ENCODE peak calls at places on chromosomes 6 and 20, in four cellular contexts. E, Z, C and V are unnamed samples.

GRCh38 chr20:20181322-20181721 is 129.0 kb downstream of the CFAP61 start:
- DNase-seq in C (no peak), E (no peak), Z (no peak), V (no peak)

GRCh38 chr6:89970609-89971337 is 76.5 kb downstream of the GJA10 start:
- DNase-seq in E (no peak), C (peak), Z (peak), V (peak)

GRCh38 chr6:95576218-95576617 is 1.1 kb upstream of the MANEA start:
- DNase-seq in C (no peak), Z (no peak), E (no peak), V (no peak)

GRCh38 chr6:43203718-43204095 is 21.7 kb downstream of the CUL9 start:
- DNase-seq in Z (no peak), E (peak), C (no peak), V (no peak)

GRCh38 chr6:22081709-22082108 is 215.1 kb downstream of the PRL start:
- DNase-seq in C (no peak), E (no peak), Z (no peak), V (no peak)

GRCh38 chr6:138593100-138593877 is 94.0 kb upstream of the NHSL1 start:
- DNase-seq in E (no peak), Z (peak), C (peak), V (peak)

GRCh38 chr6:13615802-13616140 is 636 bp downstream of the NOL7 start:
- DNase-seq in Z (peak), E (no peak), C (peak), V (peak)

GRCh38 chr6:53910834-53911233 is 116.0 kb downstream of the LRRC1 start:
- DNase-seq in C (no peak), Z (no peak), E (no peak), V (no peak)

GRCh38 chr20:61886721-61887658 is 178.7 kb downstream of the TAF4 start:
- DNase-seq in C (peak), E (no peak), Z (no peak), V (peak)

GRCh38 chr6:78909391-78909790 is 42.0 kb downstream of the IRAK1BP1 start:
- DNase-seq in E (no peak), C (peak), Z (no peak), V (no peak)

GRCh38 chr20:23257848-23258746 is 92.5 kb upstream of the NXT1 start:
- DNase-seq in C (peak), E (no peak), Z (no peak), V (peak)

GRCh38 chr6:166586424-166587156 is at the start of gene RAMACL:
- DNase-seq in C (peak), E (no peak), Z (peak), V (no peak)

GRCh38 chr6:151627689-151628444 is 134.1 kb downstream of the CCDC170 start:
- DNase-seq in Z (no peak), E (no peak), C (peak), V (no peak)

GRCh38 chr20:56440346-56441007 is 27.9 kb upstream of the RTF2 start:
- DNase-seq in Z (no peak), C (no peak), E (no peak), V (no peak)

GRCh38 chr6:18025591-18025990 is 38.2 kb upstream of the KIF13A start:
- DNase-seq in E (no peak), C (no peak), Z (no peak), V (no peak)

GRCh38 chr6:129759851-129760595 is 50.0 kb upstream of the ARHGAP18 start:
- DNase-seq in E (no peak), Z (no peak), C (no peak), V (no peak)

GRCh38 chr6:43442935-43443334 is 12.4 kb downstream of the DLK2 start:
- DNase-seq in C (no peak), Z (no peak), E (no peak), V (no peak)

GRCh38 chr6:139407718-139408222 is 33.3 kb upstream of the CITED2 start:
- DNase-seq in C (peak), Z (no peak), E (no peak), V (no peak)

GRCh38 chr6:147905721-147906120 is 397.2 kb downstream of the SAMD5 start:
- DNase-seq in Z (no peak), C (peak), E (no peak), V (no peak)

GRCh38 chr6:128807577-128807976 is 75.4 kb upstream of the LAMA2 start:
- DNase-seq in E (no peak), C (peak), Z (no peak), V (no peak)

GRCh38 chr6:79334674-79335073 is 100.2 kb upstream of the HMGN3 start:
- DNase-seq in Z (no peak), C (no peak), E (no peak), V (no peak)

GRCh38 chr6:53437557-53438202 is 88.9 kb upstream of the ELOVL5 start:
- DNase-seq in E (no peak), C (peak), Z (no peak), V (peak)

GRCh38 chr6:170293881-170294755 is 3.2 kb upstream of the DLL1 start:
- DNase-seq in E (no peak), C (no peak), Z (no peak), V (no peak)

GRCh38 chr6:455006-455585 is 63.5 kb downstream of the IRF4 start:
- DNase-seq in C (no peak), E (no peak), Z (no peak), V (peak)

GRCh38 chr6:32860674-32861073 is 6.7 kb downstream of the PSMB9 start:
- DNase-seq in C (no peak), E (no peak), Z (no peak), V (no peak)

GRCh38 chr6:34386316-34387137 is 5.9 kb downstream of the NUDT3 start:
- DNase-seq in Z (no peak), E (no peak), C (peak), V (peak)

GRCh38 chr6:79719248-79719975 is 88.3 kb downstream of the SH3BGRL2 start:
- DNase-seq in Z (peak), E (no peak), C (no peak), V (peak)

GRCh38 chr6:100823041-100823440 is 58.1 kb downstream of the ASCC3 start:
- DNase-seq in C (no peak), Z (no peak), E (no peak), V (no peak)

GRCh38 chr6:132972971-132973370 is 158.6 kb downstream of the RPS12 start:
- DNase-seq in E (no peak), C (no peak), Z (no peak), V (no peak)

GRCh38 chr6:71420693-71421328 is 132.2 kb downstream of the OGFRL1 start:
- DNase-seq in E (peak), Z (peak), C (peak), V (peak)

GRCh38 chr6:45483501-45483900 is 105.8 kb upstream of the SUPT3H start:
- DNase-seq in C (peak), Z (no peak), E (no peak), V (no peak)

GRCh38 chr20:38658879-38659612 is 57.4 kb downstream of the ARHGAP40 start:
- DNase-seq in Z (no peak), E (no peak), C (peak), V (peak)

GRCh38 chr6:7424967-7425807 is 35.6 kb downstream of the RIOK1 start:
- DNase-seq in Z (no peak), E (no peak), C (peak), V (no peak)

GRCh38 chr20:63933646-63934045 is 22.6 kb downstream of the UCKL1 start:
- DNase-seq in C (no peak), E (no peak), Z (no peak), V (no peak)

GRCh38 chr6:17589402-17590116 is 10.5 kb upstream of the FAM8A1 start:
- DNase-seq in C (peak), Z (no peak), E (no peak), V (peak)

GRCh38 chr6:68726307-68726706 is 91.2 kb downstream of the ADGRB3 start:
- DNase-seq in E (no peak), C (no peak), Z (no peak), V (no peak)

GRCh38 chr6:37467718-37468117 is 32.0 kb downstream of the CCDC167 start:
- DNase-seq in E (no peak), C (no peak), Z (no peak), V (no peak)

GRCh38 chr6:32369678-32370077 is 2.0 kb downstream of the TSBP1 start:
- DNase-seq in Z (no peak), E (no peak), C (peak), V (peak)

GRCh38 chr20:50820515-50821256 is 25.8 kb downstream of the BCAS4 start:
- DNase-seq in C (no peak), Z (no peak), E (no peak), V (no peak)
- H3K4me3 ChIP-seq in C (no peak), Z (no peak), E (no peak), V (no peak)

GRCh38 chr6:84916704-84917103 is 152.3 kb upstream of the TBX18 start:
- DNase-seq in C (no peak), E (no peak), Z (no peak), V (no peak)
- H3K4me3 ChIP-seq in C (no peak), E (no peak), Z (no peak), V (no peak)

GRCh38 chr6:113623124-113623523 is 234.0 kb upstream of the MARCKS start:
- DNase-seq in E (no peak), Z (no peak), C (no peak), V (no peak)

GRCh38 chr6:113622254-113622653 is 234.9 kb upstream of the MARCKS start:
- DNase-seq in E (no peak), C (no peak), Z (no peak), V (no peak)

GRCh38 chr6:113627480-113627879 is 229.7 kb upstream of the MARCKS start:
- DNase-seq in C (no peak), Z (no peak), E (no peak), V (no peak)

GRCh38 chr6:113626470-113626869 is 230.7 kb upstream of the MARCKS start:
- DNase-seq in C (no peak), Z (no peak), E (no peak), V (no peak)

DNA sequence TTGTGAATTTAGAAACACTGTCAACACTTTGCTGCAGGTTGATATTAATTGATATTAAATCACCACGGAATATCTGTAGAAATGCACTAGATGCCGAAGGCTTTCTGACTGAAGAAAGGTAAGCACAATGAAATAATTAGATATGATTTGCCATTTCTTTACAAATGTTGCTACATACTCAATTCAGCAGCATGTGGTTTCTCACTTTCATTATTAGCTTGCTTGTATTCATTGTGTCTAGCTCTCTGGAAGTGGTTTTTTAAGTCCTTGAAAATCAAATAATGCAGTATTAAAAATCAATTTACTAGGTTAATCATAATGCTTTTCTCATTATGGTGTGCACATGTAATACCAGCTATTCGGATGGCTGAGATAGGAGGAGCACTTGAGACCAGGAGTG is 231.3 kb upstream of the MARCKS start:
- DNase-seq in E (no peak), C (no peak), Z (no peak), V (no peak)
- H3K4me3 ChIP-seq in E (no peak), C (no peak), Z (no peak), V (no peak)

DNA sequence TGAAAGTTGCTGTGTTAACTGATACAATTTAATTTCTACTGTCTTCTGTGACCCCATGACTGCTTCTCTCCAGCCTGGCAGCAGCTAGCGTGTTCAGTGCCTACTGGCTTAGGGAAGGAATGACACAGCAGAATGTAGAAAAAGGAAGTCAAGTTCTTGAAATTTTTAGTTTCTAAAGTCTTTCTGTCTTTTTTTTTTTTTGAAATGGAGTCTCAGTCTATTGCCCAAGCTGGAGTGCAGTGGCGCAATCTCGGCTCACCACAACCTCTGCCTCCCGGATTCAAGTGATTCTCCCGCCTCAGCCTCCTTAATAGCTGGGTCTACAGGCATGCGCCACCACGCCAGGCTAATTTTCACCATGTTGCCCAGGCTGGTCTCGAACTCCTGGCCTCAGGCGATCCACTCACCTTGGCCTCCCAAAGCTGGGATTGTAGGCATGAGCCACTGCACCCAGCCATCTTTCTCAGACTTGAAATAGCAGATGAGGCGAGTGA is 39.3 kb downstream of the PCNA start:
- DNase-seq in E (no peak), Z (peak), C (no peak), V (peak)
- H3K4me3 ChIP-seq in E (no peak), Z (no peak), C (no peak), V (no peak)

GRCh38 chr6:134211297-134211696 is 106.6 kb downstream of the SGK1 start:
- DNase-seq in C (no peak), E (no peak), Z (no peak), V (no peak)

GRCh38 chr6:134217516-134218140 is 100.3 kb downstream of the SGK1 start:
- DNase-seq in Z (no peak), C (no peak), E (no peak), V (no peak)

GRCh38 chr6:134217110-134217509 is 100.8 kb downstream of the SGK1 start:
- DNase-seq in Z (no peak), C (no peak), E (no peak), V (no peak)

GRCh38 chr6:134221250-134221649 is 96.7 kb downstream of the SGK1 start:
- DNase-seq in C (no peak), E (no peak), Z (no peak), V (no peak)

DNA sequence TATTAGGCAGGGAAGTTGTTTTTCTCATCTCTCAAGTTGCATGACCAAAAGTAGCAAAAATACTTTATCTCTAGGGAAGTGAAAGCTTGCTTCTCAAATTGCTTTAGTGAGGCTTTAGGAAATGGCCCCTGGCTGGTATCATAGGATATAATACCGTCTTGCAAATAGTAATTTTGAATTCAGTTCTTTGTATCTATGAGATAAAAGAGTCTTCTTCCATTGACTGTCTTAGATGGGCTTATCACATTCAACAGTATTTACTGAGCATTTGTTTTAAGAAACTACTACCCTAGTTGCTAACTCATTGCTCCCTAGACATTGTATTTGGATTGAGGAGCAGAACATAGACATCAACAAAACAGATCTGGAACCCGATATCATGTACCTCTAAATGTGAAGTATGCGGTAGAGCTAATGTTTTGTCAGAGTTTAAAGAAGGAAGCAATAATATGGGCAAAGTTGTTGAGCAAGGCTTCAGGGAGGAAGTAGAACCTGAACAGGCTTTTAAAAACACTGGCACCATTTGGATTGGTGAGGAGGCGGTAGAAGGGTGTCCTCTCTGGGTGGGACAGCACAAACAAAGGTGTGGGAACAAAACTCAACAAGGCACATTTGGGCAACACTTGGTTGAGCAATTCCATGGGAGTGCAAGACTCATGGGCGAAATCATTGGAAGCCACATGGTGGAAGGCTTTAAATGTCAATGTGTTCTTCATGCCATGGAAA is 101.4 kb downstream of the SGK1 start:
- DNase-seq in Z (no peak), C (no peak), E (no peak), V (no peak)
- H3K4me3 ChIP-seq in Z (no peak), C (no peak), E (no peak), V (no peak)

GRCh38 chr6:169167581-169168301 is 85.9 kb downstream of the THBS2 start:
- DNase-seq in Z (peak), C (peak), E (no peak), V (peak)
- H3K4me3 ChIP-seq in Z (no peak), C (no peak), E (no peak), V (no peak)

GRCh38 chr20:25319241-25320034 is 71.2 kb downstream of the ABHD12 start:
- DNase-seq in Z (peak), E (no peak), C (no peak), V (no peak)

GRCh38 chr20:25321262-25321831 is 69.3 kb downstream of the ABHD12 start:
- DNase-seq in C (no peak), E (no peak), Z (no peak), V (no peak)

GRCh38 chr20:25318471-25319240 is 70.8 kb downstream of the PYGB start:
- DNase-seq in E (no peak), Z (peak), C (no peak), V (no peak)

GRCh38 chr20:25321991-25322390 is 68.6 kb downstream of the ABHD12 start:
- DNase-seq in E (no peak), Z (no peak), C (no peak), V (no peak)

DNA sequence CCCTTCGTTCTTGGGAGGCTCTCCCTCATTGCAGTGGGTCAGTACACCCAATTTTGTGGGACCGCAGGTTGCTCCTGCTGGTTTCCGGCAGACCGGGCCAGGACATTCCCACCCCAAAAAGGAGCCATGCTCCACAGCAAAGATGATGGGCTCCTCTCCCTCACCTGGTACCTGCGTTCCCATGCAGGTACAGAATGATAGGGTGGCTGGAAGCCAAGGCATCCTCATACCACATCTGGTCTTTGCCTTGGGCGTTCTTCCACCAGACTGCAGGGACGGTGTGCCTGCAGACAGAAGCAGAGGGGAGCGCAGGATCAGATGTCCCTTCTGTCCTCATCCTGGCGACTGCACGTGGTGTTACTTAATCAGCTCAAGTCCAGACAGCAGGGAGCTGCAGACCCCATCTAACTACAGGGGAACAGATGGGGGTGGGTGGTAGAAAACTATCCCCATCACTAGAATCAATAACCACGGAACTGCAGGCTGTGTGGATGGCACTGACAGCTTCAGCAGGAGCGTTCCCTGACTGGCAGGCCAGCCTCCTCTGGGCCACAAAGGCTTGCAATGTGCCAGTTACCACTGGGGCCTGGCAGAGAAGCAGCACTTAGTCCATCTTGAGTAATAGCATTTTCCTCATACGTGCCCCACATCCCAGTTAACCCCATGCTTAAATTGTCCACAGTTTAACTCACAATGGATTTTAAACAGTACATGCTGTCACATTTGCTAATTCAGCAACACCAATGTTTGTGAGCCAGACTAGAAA is 70.4 kb downstream of the ABHD12 start:
- DNase-seq in Z (peak), E (no peak), C (no peak), V (no peak)
- H3K4me3 ChIP-seq in Z (no peak), E (no peak), C (no peak), V (no peak)

GRCh38 chr20:2688041-2688591 is 4.5 kb upstream of the EBF4 start:
- DNase-seq in C (peak), Z (peak), E (no peak), V (no peak)
- H3K4me3 ChIP-seq in C (no peak), Z (no peak), E (no peak), V (no peak)

DNA sequence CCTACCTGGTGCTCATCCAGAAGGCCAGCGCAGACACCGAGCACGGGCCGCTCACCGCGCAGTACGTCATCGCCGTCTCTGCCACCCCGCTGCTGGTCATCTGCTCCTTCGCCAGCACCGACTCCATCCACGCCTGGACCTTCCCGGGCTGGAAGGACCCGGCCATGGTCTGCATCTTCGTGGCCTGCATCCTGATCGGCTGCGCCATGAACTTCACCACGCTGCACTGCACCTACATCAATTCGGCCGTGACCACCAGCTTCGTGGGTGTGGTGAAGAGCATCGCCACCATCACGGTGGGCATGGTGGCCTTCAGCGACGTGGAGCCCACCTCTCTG is 1.8 kb downstream of the SLC35D3 start:
- DNase-seq in E (no peak), Z (no peak), C (no peak), V (no peak)
- H3K4me3 ChIP-seq in E (no peak), Z (peak), C (no peak), V (no peak)